ENCODE peak calls at places on chromosomes 16 and 17, in seven cellular contexts. C is COR-L47; K is cardiac fibroblast; Z is choroid plexus epithelial cell; A is bronchial epithelial cell; R is stimulated activated CD4-positive, alpha-beta T cell treated with anti-CD3 and anti-CD28 coated beads, Interleukin-12 subunit alpha, Interleukin-12 subunit beta, amount 100 ng/mL, for 4 hours; S is NCI-H1105. G is an unnamed sample.

GRCh38 chr16:85945424-85945751 is 46.4 kb downstream of the IRF8 start:
- DNase-seq in S (peak; percentile 31), R (no peak), K (no peak), Z (no peak), A (no peak), C (no peak), G (no peak)

GRCh38 chr16:66115373-66115772 is 251.1 kb upstream of the CDH5 start:
- DNase-seq in C (no peak), K (no peak), R (no peak), S (no peak), Z (no peak), A (no peak), G (no peak)

GRCh38 chr17:16425202-16425601 is 9.8 kb downstream of the TRPV2 start:
- DNase-seq in S (no peak), R (no peak), K (no peak), C (no peak), A (no peak), Z (no peak), G (no peak)

GRCh38 chr16:58738672-58739296 is 4.7 kb upstream of the GOT2 start:
- DNase-seq in R (no peak), S (no peak), C (no peak), K (no peak), A (no peak), Z (no peak), G (no peak)

GRCh38 chr16:85724936-85725335 is 26.0 kb downstream of the C16orf74 start:
- DNase-seq in Z (no peak), R (no peak), S (no peak), A (no peak), K (no peak), C (no peak), G (no peak)

GRCh38 chr17:48470388-48471034 is 40.5 kb upstream of the SKAP1 start:
- DNase-seq in Z (peak; percentile 42), K (peak; percentile 20), R (no peak), C (no peak), S (no peak), A (no peak), G (no peak)

GRCh38 chr16:88768041-88768876 is 16.8 kb downstream of the PIEZO1 start:
- DNase-seq in K (peak; percentile 42), C (no peak), Z (peak; percentile 42), S (no peak), A (no peak), R (no peak), G (no peak)

GRCh38 chr17:58402047-58402446 is 15.3 kb downstream of the RNF43 start:
- DNase-seq in A (no peak), C (no peak), K (peak; percentile 33), R (no peak), S (no peak), Z (peak; percentile 41), G (no peak)

GRCh38 chr17:34503804-34504203 is 75.6 kb upstream of the TMEM132E start:
- DNase-seq in S (no peak), R (no peak), C (no peak), A (no peak), Z (no peak), K (peak; percentile 13), G (no peak)

GRCh38 chr16:84600343-84601229 is 17.3 kb downstream of the COTL1 start:
- DNase-seq in R (no peak), A (no peak), S (no peak), Z (peak; percentile 44), C (no peak), K (peak; percentile 45), G (no peak)

GRCh38 chr16:1561266-1561665 is 27.8 kb downstream of the TMEM204 start:
- DNase-seq in S (no peak), R (no peak), C (no peak), K (no peak), Z (no peak), A (no peak), G (no peak)

GRCh38 chr17:51650202-51650601 is 389.9 kb downstream of the UTP18 start:
- DNase-seq in Z (no peak), K (no peak), C (no peak), R (no peak), S (no peak), A (no peak), G (no peak)

GRCh38 chr16:86380045-86380444 is 130.3 kb upstream of the FOXF1 start:
- DNase-seq in R (no peak), Z (no peak), K (no peak), S (no peak), C (no peak), A (no peak), G (no peak)

GRCh38 chr17:9273334-9274118 is 252.2 kb downstream of the NTN1 start:
- DNase-seq in R (peak; percentile 16), Z (no peak), C (no peak), A (no peak), S (no peak), K (no peak), G (no peak)

GRCh38 chr17:10198509-10199249 is at the start of gene GAS7:
- DNase-seq in A (no peak), R (peak; percentile 17), S (no peak), K (no peak), C (no peak), Z (peak; percentile 18), G (no peak)

GRCh38 chr17:55266958-55267688 is 2.4 kb downstream of the HLF start:
- DNase-seq in C (no peak), Z (no peak), S (no peak), K (no peak), A (no peak), R (no peak), G (no peak)

GRCh38 chr17:57662644-57663308 is 82.3 kb downstream of the CCDC182 start:
- DNase-seq in Z (peak; percentile 98), R (peak; percentile 25), K (peak; percentile 99), C (peak; percentile 98), S (peak; percentile 98), A (peak; percentile 96), G (peak; percentile 91)

GRCh38 chr16:11107781-11108465 is 148.1 kb downstream of the SOCS1 start:
- DNase-seq in S (no peak), K (peak; percentile 70), Z (peak; percentile 78), C (no peak), A (no peak), R (no peak), G (no peak)

GRCh38 chr16:11303405-11304138 is 22.4 kb upstream of the PRM1 start:
- DNase-seq in A (peak; percentile 67), C (no peak), K (no peak), S (peak; percentile 78), R (no peak), Z (no peak), G (no peak)

GRCh38 chr16:9364721-9365693 is 273.6 kb downstream of the HAPSTR1 start:
- DNase-seq in Z (no peak), R (no peak), A (no peak), C (no peak), K (no peak), S (no peak), G (no peak)

GRCh38 chr16:53372942-53373871 is 61.1 kb upstream of the RBL2 start:
- DNase-seq in A (peak; percentile 51), C (no peak), S (no peak), K (no peak), R (peak; percentile 79), Z (no peak), G (no peak)

GRCh38 chr16:4828567-4829320 is 18.3 kb downstream of the GLYR1 start:
- DNase-seq in S (no peak), R (no peak), A (no peak), C (no peak), K (no peak), Z (no peak), G (no peak)

G was measured in epithelial cell of prostate.